ENCODE peak calls at places on chromosomes 1 and 21, in four cellular contexts. One of them, this sample, is unnamed.

GRCh38 chr1:48492392-48492791 is 20.4 kb upstream of the SPATA6 start:
- DNase-seq in Kasumi-1: no peak
- DNase-seq in NCI-H1417: peak
- DNase-seq in IMR-90: no peak
- DNase-seq in this sample: no peak

GRCh38 chr1:215497516-215497915 is 69.6 kb upstream of the KCTD3 start:
- DNase-seq in Kasumi-1: no peak
- DNase-seq in NCI-H1417: peak
- DNase-seq in IMR-90: no peak
- DNase-seq in this sample: peak

GRCh38 chr21:32256873-32257620 is 21.8 kb downstream of the MIS18A start:
- DNase-seq in Kasumi-1: no peak
- DNase-seq in NCI-H1417: peak
- DNase-seq in IMR-90: peak
- DNase-seq in this sample: peak

GRCh38 chr1:114456586-114456985 is 54.4 kb downstream of the TRIM33 start:
- DNase-seq in Kasumi-1: no peak
- DNase-seq in NCI-H1417: no peak
- DNase-seq in IMR-90: no peak
- DNase-seq in this sample: no peak

GRCh38 chr21:42376338-42376982 is 10.1 kb upstream of the TFF1 start:
- DNase-seq in Kasumi-1: no peak
- DNase-seq in NCI-H1417: no peak
- DNase-seq in IMR-90: no peak
- DNase-seq in this sample: no peak

GRCh38 chr1:23720256-23720995 is 22.8 kb upstream of the ELOA start:
- DNase-seq in Kasumi-1: no peak
- DNase-seq in NCI-H1417: no peak
- DNase-seq in IMR-90: peak
- DNase-seq in this sample: no peak

GRCh38 chr1:32703479-32704291 is 1.1 kb upstream of the SYNC start:
- DNase-seq in Kasumi-1: no peak
- DNase-seq in NCI-H1417: no peak
- DNase-seq in IMR-90: peak
- DNase-seq in this sample: peak

GRCh38 chr1:113133038-113133437 is 60.0 kb downstream of the LRIG2 start:
- DNase-seq in Kasumi-1: no peak
- DNase-seq in NCI-H1417: no peak
- DNase-seq in IMR-90: no peak
- DNase-seq in this sample: no peak

GRCh38 chr1:99737016-99737415 is 29.4 kb downstream of the FRRS1 start:
- DNase-seq in Kasumi-1: peak
- DNase-seq in NCI-H1417: peak
- DNase-seq in IMR-90: peak
- DNase-seq in this sample: peak

GRCh38 chr1:170224469-170224868 is 78.7 kb downstream of the NTMT2 start:
- DNase-seq in Kasumi-1: no peak
- DNase-seq in NCI-H1417: no peak
- DNase-seq in IMR-90: no peak
- DNase-seq in this sample: no peak

GRCh38 chr1:108758782-108759181 is 12.3 kb downstream of the STXBP3 start:
- DNase-seq in Kasumi-1: no peak
- DNase-seq in NCI-H1417: no peak
- DNase-seq in IMR-90: no peak
- DNase-seq in this sample: no peak

GRCh38 chr1:36419569-36419968 is 21.9 kb upstream of the LSM10 start:
- DNase-seq in Kasumi-1: no peak
- DNase-seq in NCI-H1417: no peak
- DNase-seq in IMR-90: peak
- DNase-seq in this sample: no peak

GRCh38 chr1:13728104-13728503 is 28.1 kb downstream of the PRDM2 start:
- DNase-seq in Kasumi-1: no peak
- DNase-seq in NCI-H1417: no peak
- DNase-seq in IMR-90: no peak
- DNase-seq in this sample: no peak

GRCh38 chr1:36203554-36204346 is 20.5 kb upstream of the THRAP3 start:
- DNase-seq in Kasumi-1: no peak
- DNase-seq in NCI-H1417: no peak
- DNase-seq in IMR-90: peak
- DNase-seq in this sample: peak

GRCh38 chr1:156931974-156932710 is 11.7 kb downstream of the LRRC71 start:
- DNase-seq in Kasumi-1: no peak
- DNase-seq in NCI-H1417: no peak
- DNase-seq in IMR-90: no peak
- DNase-seq in this sample: no peak

GRCh38 chr21:15433091-15433490 is 296.7 kb upstream of the USP25 start:
- DNase-seq in Kasumi-1: no peak
- DNase-seq in NCI-H1417: no peak
- DNase-seq in IMR-90: no peak
- DNase-seq in this sample: peak

GRCh38 chr1:61124078-61124477 is 41.7 kb downstream of the NFIA start:
- DNase-seq in Kasumi-1: no peak
- DNase-seq in NCI-H1417: peak
- DNase-seq in IMR-90: no peak
- DNase-seq in this sample: no peak

GRCh38 chr1:12715896-12716437 is at the start of gene AADACL3:
- DNase-seq in Kasumi-1: no peak
- DNase-seq in NCI-H1417: no peak
- DNase-seq in IMR-90: no peak
- DNase-seq in this sample: peak

GRCh38 chr1:154384650-154385557 is 20.2 kb upstream of the IL6R start:
- DNase-seq in Kasumi-1: no peak
- DNase-seq in NCI-H1417: no peak
- DNase-seq in IMR-90: no peak
- DNase-seq in this sample: no peak

GRCh38 chr1:163315773-163316374 is 5.9 kb upstream of the NUF2 start:
- DNase-seq in Kasumi-1: peak
- DNase-seq in NCI-H1417: peak
- DNase-seq in IMR-90: peak
- DNase-seq in this sample: no peak

GRCh38 chr1:15080328-15081033 is 73.1 kb upstream of the TMEM51 start:
- DNase-seq in Kasumi-1: no peak
- DNase-seq in NCI-H1417: no peak
- DNase-seq in IMR-90: no peak
- DNase-seq in this sample: no peak

This sample was measured in retina.